ENCODE peak calls at places on chromosome 21, in seven cellular contexts. P, U, B, S, T, K and E are unnamed samples.

GRCh38 chr21:27555996-27556395 is 589.1 kb upstream of the ADAMTS5 start:
- DNase-seq in B (no peak), U (no peak), T (peak; percentile 51), K (no peak), P (no peak), S (no peak), E (no peak)

GRCh38 chr21:44275041-44275440 is 10.6 kb upstream of the AIRE start:
- DNase-seq in S (peak; percentile 16), U (no peak), T (no peak), P (no peak), K (no peak), B (no peak), E (no peak)

GRCh38 chr21:38498057-38498833 is at the start of gene ERG:
- DNase-seq in U (no peak), K (no peak), B (no peak), P (no peak), S (peak; percentile 56), T (no peak), E (no peak)

GRCh38 chr21:29315155-29315749 is 16.5 kb downstream of the BACH1 start:
- DNase-seq in U (no peak), B (peak; percentile 19), K (no peak), T (no peak), P (no peak), S (no peak), E (no peak)

GRCh38 chr21:42672699-42673458 is 19.5 kb downstream of the PDE9A start:
- DNase-seq in T (peak; percentile 89), B (no peak), K (peak; percentile 66), P (peak; percentile 77), S (no peak), U (peak; percentile 71), E (no peak)

GRCh38 chr21:42525676-42526378 is 12.2 kb downstream of the SLC37A1 start:
- DNase-seq in P (no peak), S (no peak), B (no peak), U (no peak), T (no peak), K (no peak), E (peak; percentile 24)

GRCh38 chr21:30126575-30126974 is 40.0 kb downstream of the CLDN17 start:
- DNase-seq in T (no peak), P (no peak), K (no peak), B (no peak), S (no peak), U (no peak), E (no peak)

GRCh38 chr21:43967981-43968380 is 44.1 kb upstream of the TRAPPC10 start:
- DNase-seq in B (no peak), U (no peak), P (no peak), S (no peak), K (no peak), T (no peak), E (no peak)

GRCh38 chr21:25191141-25191540 is 416.1 kb downstream of the MRPL39 start:
- DNase-seq in P (no peak), K (no peak), U (no peak), T (peak; percentile 16), S (no peak), B (no peak), E (no peak)

GRCh38 chr21:41168391-41169257 is 664 bp downstream of the BACE2 start:
- DNase-seq in U (peak; percentile 66), K (peak; percentile 48), S (peak; percentile 69), P (peak; percentile 62), B (peak; percentile 65), T (peak; percentile 82), E (peak; percentile 84)

GRCh38 chr21:14870841-14871126 is 194.0 kb downstream of the NRIP1 start:
- DNase-seq in K (no peak), B (no peak), S (no peak), P (no peak), T (no peak), U (no peak), E (no peak)
- H3K4me3 ChIP-seq in K (no peak overlapping the region), B (no peak overlapping the region), S (no peak overlapping the region), P (no peak overlapping the region), T (no peak overlapping the region), U (no peak overlapping the region), E (no peak overlapping the region)

DNA sequence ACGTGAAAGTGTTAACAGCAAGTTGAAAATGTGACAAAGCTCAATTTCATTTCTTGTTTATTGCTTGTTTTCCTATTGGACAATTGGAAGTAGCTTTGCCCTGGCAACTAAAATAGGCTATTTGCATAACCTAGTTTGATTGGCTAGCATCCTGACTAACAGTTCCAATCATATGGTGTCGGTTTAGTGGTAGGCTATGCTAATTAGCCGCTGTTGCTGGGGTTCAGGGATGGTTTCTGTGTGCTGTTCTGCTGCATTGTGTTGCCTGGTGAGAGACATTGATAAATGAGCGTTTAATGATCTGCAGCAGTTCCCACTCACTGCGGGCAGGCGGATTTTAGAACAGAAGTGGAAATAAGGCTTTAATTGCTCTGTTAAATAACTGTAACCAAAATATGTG is 68.5 kb downstream of the DYRK1A start:
- DNase-seq in P (peak; percentile 98), B (peak; percentile 98), K (peak; percentile 97), S (peak; percentile 51), T (peak; percentile 99), U (peak; percentile 60), E (no peak)
- H3K4me3 ChIP-seq in P (no peak overlapping the region), B (no peak overlapping the region), K (no peak overlapping the region), S (peak overlapping the region; percentile 50), T (no peak overlapping the region), U (no peak overlapping the region), E (peak overlapping the region; percentile 33)

DNA sequence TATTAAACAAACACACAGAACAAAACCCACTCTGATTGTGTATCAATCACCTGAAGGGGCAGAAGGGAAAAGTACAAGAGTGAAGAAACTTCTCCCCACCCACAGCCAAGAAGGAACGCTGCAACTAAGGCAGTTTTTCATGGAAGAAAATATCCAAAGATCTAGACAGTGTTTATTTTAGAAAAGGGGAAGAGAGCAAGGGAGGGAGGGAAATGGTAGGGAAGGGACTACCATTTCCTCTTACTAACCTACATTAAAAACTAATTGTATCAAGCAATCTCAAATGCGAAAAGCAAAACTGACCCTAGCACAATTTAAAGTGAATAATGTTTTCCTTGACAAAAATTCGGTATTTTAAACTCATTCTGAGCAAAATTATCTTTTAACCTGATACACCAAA is 3.5 kb downstream of the NRIP1 start:
- DNase-seq in P (no peak), T (no peak), S (no peak), B (no peak), U (no peak), K (no peak), E (no peak)
- H3K4me3 ChIP-seq in P (no peak overlapping the region), T (peak overlapping the region; percentile 80), S (peak overlapping the region; percentile 83), B (peak overlapping the region; percentile 17), U (no peak overlapping the region), K (peak overlapping the region; percentile 78), E (peak overlapping the region; percentile 7)

GRCh38 chr21:35134299-35134698 is 85.2 kb upstream of the RUNX1 start:
- DNase-seq in U (no peak), S (no peak), P (no peak), B (no peak), T (no peak), K (no peak), E (no peak)
- H3K4me3 ChIP-seq in U (no peak overlapping the region), S (no peak overlapping the region), P (no peak overlapping the region), B (no peak overlapping the region), T (no peak overlapping the region), K (no peak overlapping the region), E (no peak overlapping the region)

GRCh38 chr21:32728455-32729237 is 833 bp upstream of the SYNJ1 start:
- DNase-seq in B (no peak), K (no peak), U (no peak), S (no peak), P (no peak), T (no peak), E (no peak)
- H3K4me3 ChIP-seq in B (peak overlapping the region; percentile 83), K (peak overlapping the region; percentile 96), U (peak overlapping the region; percentile 79), S (peak overlapping the region; percentile 96), P (peak overlapping the region; percentile 67), T (peak overlapping the region; percentile 83), E (peak overlapping the region; percentile 99)

DNA sequence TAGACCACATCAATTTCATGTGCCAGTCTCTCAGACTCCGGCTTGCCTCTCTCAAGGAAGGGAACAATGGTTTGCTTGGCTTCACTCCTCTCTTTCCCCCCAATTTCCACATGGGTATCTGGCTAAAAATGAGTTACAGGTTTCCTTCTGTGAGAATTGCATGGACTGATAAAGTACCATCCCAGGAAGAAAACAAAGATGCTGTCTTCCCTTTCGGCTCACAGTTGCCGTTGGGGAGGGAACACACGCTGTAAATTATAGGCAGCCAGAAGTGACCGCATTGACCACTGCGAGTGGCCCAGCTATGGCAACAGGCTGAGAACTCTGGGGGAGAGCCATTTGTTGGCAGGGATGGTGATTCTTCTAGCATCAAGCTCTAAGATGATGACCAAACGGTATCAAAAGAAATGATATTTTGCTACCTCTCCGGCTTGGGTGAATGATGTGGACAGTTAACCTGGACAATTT is 2.8 kb downstream of the RUNX1 start:
- DNase-seq in B (no peak), K (no peak), P (no peak), T (no peak), S (no peak), U (no peak), E (no peak)
- H3K4me3 ChIP-seq in B (no peak overlapping the region), K (peak overlapping the region; percentile 44), P (no peak overlapping the region), T (peak overlapping the region; percentile 46), S (peak overlapping the region; percentile 80), U (no peak overlapping the region), E (peak overlapping the region; percentile 62)